ENCODE peak calls at places on chromosomes 7 and 10, in seven cellular contexts. One of them, this sample, is unnamed.

GRCh38 chr7:132140341-132140740 is 435.9 kb downstream of the PLXNA4 start:
- DNase-seq in fibroblast of the conjunctiva: no peak
- DNase-seq in stromal cell of bone marrow: peak; percentile 28
- DNase-seq in iPS-NIHi11: no peak
- DNase-seq in naive thymus-derived CD4-positive, alpha-beta T cell: no peak
- DNase-seq in NCI-H1930: no peak
- DNase-seq in MM.1S: no peak
- DNase-seq in this sample: no peak

GRCh38 chr10:308572-309085 is 173.4 kb downstream of the ZMYND11 start:
- DNase-seq in NCI-H1930: no peak
- DNase-seq in fibroblast of the conjunctiva: no peak
- DNase-seq in MM.1S: no peak
- DNase-seq in iPS-NIHi11: no peak
- DNase-seq in naive thymus-derived CD4-positive, alpha-beta T cell: no peak
- DNase-seq in stromal cell of bone marrow: no peak
- DNase-seq in this sample: no peak

GRCh38 chr10:97549587-97550322 is 22.8 kb upstream of the ANKRD2 start:
- DNase-seq in fibroblast of the conjunctiva: no peak
- DNase-seq in NCI-H1930: no peak
- DNase-seq in stromal cell of bone marrow: no peak
- DNase-seq in iPS-NIHi11: no peak
- DNase-seq in naive thymus-derived CD4-positive, alpha-beta T cell: no peak
- DNase-seq in MM.1S: no peak
- DNase-seq in this sample: no peak

GRCh38 chr10:19629559-19629958 is 186.7 kb upstream of the PLXDC2 start:
- DNase-seq in MM.1S: no peak
- DNase-seq in stromal cell of bone marrow: peak; percentile 83
- DNase-seq in fibroblast of the conjunctiva: peak; percentile 30
- DNase-seq in iPS-NIHi11: peak; percentile 12
- DNase-seq in naive thymus-derived CD4-positive, alpha-beta T cell: no peak
- DNase-seq in NCI-H1930: no peak
- DNase-seq in this sample: no peak

GRCh38 chr7:73971701-73972341 is 56.2 kb upstream of the ELN start:
- DNase-seq in fibroblast of the conjunctiva: no peak
- DNase-seq in stromal cell of bone marrow: no peak
- DNase-seq in MM.1S: no peak
- DNase-seq in NCI-H1930: no peak
- DNase-seq in iPS-NIHi11: peak; percentile 84
- DNase-seq in naive thymus-derived CD4-positive, alpha-beta T cell: no peak
- DNase-seq in this sample: no peak

GRCh38 chr7:114966156-114966555 is 44.3 kb downstream of the MDFIC start:
- DNase-seq in MM.1S: no peak
- DNase-seq in stromal cell of bone marrow: no peak
- DNase-seq in naive thymus-derived CD4-positive, alpha-beta T cell: no peak
- DNase-seq in fibroblast of the conjunctiva: no peak
- DNase-seq in iPS-NIHi11: no peak
- DNase-seq in NCI-H1930: no peak
- DNase-seq in this sample: no peak

GRCh38 chr10:905503-905902 is 26.0 kb downstream of the LARP4B start:
- DNase-seq in MM.1S: no peak
- DNase-seq in stromal cell of bone marrow: no peak
- DNase-seq in fibroblast of the conjunctiva: no peak
- DNase-seq in iPS-NIHi11: no peak
- DNase-seq in naive thymus-derived CD4-positive, alpha-beta T cell: no peak
- DNase-seq in NCI-H1930: no peak
- DNase-seq in this sample: no peak

GRCh38 chr10:119341236-119342016 is 134.1 kb downstream of the GRK5 start:
- DNase-seq in naive thymus-derived CD4-positive, alpha-beta T cell: no peak
- DNase-seq in stromal cell of bone marrow: no peak
- DNase-seq in MM.1S: no peak
- DNase-seq in NCI-H1930: no peak
- DNase-seq in fibroblast of the conjunctiva: no peak
- DNase-seq in iPS-NIHi11: no peak
- DNase-seq in this sample: no peak

GRCh38 chr7:3943265-3943664 is 642.2 kb downstream of the SDK1 start:
- DNase-seq in naive thymus-derived CD4-positive, alpha-beta T cell: no peak
- DNase-seq in stromal cell of bone marrow: no peak
- DNase-seq in fibroblast of the conjunctiva: no peak
- DNase-seq in iPS-NIHi11: peak; percentile 50
- DNase-seq in NCI-H1930: no peak
- DNase-seq in MM.1S: no peak
- DNase-seq in this sample: no peak

GRCh38 chr10:71080381-71081228 is 131.8 kb upstream of the UNC5B start:
- DNase-seq in fibroblast of the conjunctiva: no peak
- DNase-seq in stromal cell of bone marrow: no peak
- DNase-seq in iPS-NIHi11: no peak
- DNase-seq in NCI-H1930: no peak
- DNase-seq in MM.1S: no peak
- DNase-seq in naive thymus-derived CD4-positive, alpha-beta T cell: no peak
- DNase-seq in this sample: no peak

GRCh38 chr7:159143780-159144755 is 599 bp downstream of the VIPR2 start:
- DNase-seq in naive thymus-derived CD4-positive, alpha-beta T cell: no peak
- DNase-seq in NCI-H1930: no peak
- DNase-seq in fibroblast of the conjunctiva: no peak
- DNase-seq in MM.1S: no peak
- DNase-seq in iPS-NIHi11: peak; percentile 46
- DNase-seq in stromal cell of bone marrow: no peak
- DNase-seq in this sample: no peak

GRCh38 chr10:33617381-33617780 is 282.9 kb upstream of the NRP1 start:
- DNase-seq in naive thymus-derived CD4-positive, alpha-beta T cell: no peak
- DNase-seq in fibroblast of the conjunctiva: no peak
- DNase-seq in MM.1S: no peak
- DNase-seq in NCI-H1930: no peak
- DNase-seq in stromal cell of bone marrow: no peak
- DNase-seq in iPS-NIHi11: no peak
- DNase-seq in this sample: no peak

This sample was measured in NCI-H2081 treated with DMSO at 0.1 percent for 48 hours.